ENCODE peak calls at places on chromosomes 3 and 15, in six cellular contexts. S is astrocyte, A is AG08396, W is SW 1271, L is NCI-H460, V is NB4. D is an unnamed sample.

GRCh38 chr3:87468235-87468634 is 191.9 kb upstream of the POU1F1 start:
- DNase-seq in S (no peak), A (no peak), W (no peak), L (no peak), V (no peak), D (no peak)

GRCh38 chr3:5678248-5678647 is 490.7 kb downstream of the EDEM1 start:
- DNase-seq in S (no peak), A (no peak), W (no peak), L (no peak), V (no peak), D (no peak)

GRCh38 chr3:125357032-125357658 is 18.0 kb downstream of the ZNF148 start:
- DNase-seq in S (peak; percentile 36), A (peak; percentile 78), W (no peak), L (no peak), V (peak; percentile 79), D (no peak)

GRCh38 chr3:126216416-126216815 is 36.0 kb upstream of the ALDH1L1 start:
- DNase-seq in S (peak; percentile 66), A (peak; percentile 54), W (peak; percentile 22), L (no peak), V (no peak), D (no peak)

GRCh38 chr3:187858086-187858485 is 112.8 kb upstream of the BCL6 start:
- DNase-seq in S (peak; percentile 14), A (no peak), W (no peak), L (no peak), V (no peak), D (no peak)

GRCh38 chr15:40190591-40190990 is 29.7 kb downstream of the BUB1B start:
- DNase-seq in S (peak; percentile 69), A (peak; percentile 29), W (peak; percentile 21), L (no peak), V (no peak), D (no peak)

GRCh38 chr3:43728476-43728875 is 37.7 kb downstream of the ABHD5 start:
- DNase-seq in S (no peak), A (no peak), W (no peak), L (no peak), V (no peak), D (no peak)

GRCh38 chr3:120506076-120506827 is 55.5 kb upstream of the FSTL1 start:
- DNase-seq in S (peak; percentile 71), A (no peak), W (no peak), L (no peak), V (no peak), D (no peak)

GRCh38 chr3:187013080-187013838 is 82.9 kb downstream of the ST6GAL1 start:
- DNase-seq in S (no peak), A (no peak), W (no peak), L (no peak), V (peak; percentile 38), D (no peak)

GRCh38 chr15:66634540-66634939 is 67.5 kb upstream of the SMAD6 start:
- DNase-seq in S (no peak), A (no peak), W (no peak), L (no peak), V (no peak), D (no peak)

GRCh38 chr3:66098436-66098835 is 59.7 kb upstream of the MAGI1 start:
- DNase-seq in S (peak; percentile 70), A (peak; percentile 55), W (no peak), L (no peak), V (no peak), D (no peak)

GRCh38 chr15:68218331-68218730 is 11.2 kb downstream of the CLN6 start:
- DNase-seq in S (no peak), A (no peak), W (no peak), L (no peak), V (no peak), D (no peak)

GRCh38 chr3:61227799-61228198 is 23.5 kb downstream of the FHIT start:
- DNase-seq in S (no peak), A (no peak), W (no peak), L (no peak), V (no peak), D (no peak)

GRCh38 chr3:79085166-79085565 is 682.6 kb downstream of the ROBO1 start:
- DNase-seq in S (peak; percentile 39), A (peak; percentile 4), W (no peak), L (no peak), V (no peak), D (no peak)

D was measured in T1000.